ENCODE peak calls at places on chromosome 12, in four cellular contexts. N, H, G and P are unnamed samples.

GRCh38 chr12:8907513-8907912 is 6.8 kb upstream of the PHC1 start:
- DNase-seq in N (no peak), H (no peak), G (no peak), P (no peak)

GRCh38 chr12:89663577-89664357 is 44.9 kb downstream of the ATP2B1 start:
- DNase-seq in N (no peak), H (no peak), G (no peak), P (no peak)

GRCh38 chr12:65779091-65779642 is 45.1 kb upstream of the HMGA2 start:
- DNase-seq in N (no peak), H (no peak), G (no peak), P (no peak)

GRCh38 chr12:8108808-8109398 is 14.5 kb upstream of the CLEC4A start:
- DNase-seq in N (peak), H (peak), G (peak), P (peak)

GRCh38 chr12:59182191-59182590 is 261.9 kb upstream of the LRIG3 start:
- DNase-seq in N (no peak), H (no peak), G (no peak), P (no peak)

GRCh38 chr12:18158774-18159557 is 69.0 kb upstream of the RERGL start:
- DNase-seq in N (no peak), H (no peak), G (no peak), P (no peak)

GRCh38 chr12:102478416-102479098 is 1.8 kb downstream of the IGF1 start:
- DNase-seq in N (no peak), H (no peak), G (no peak), P (no peak)

GRCh38 chr12:100201604-100202423 is 1.2 kb downstream of the ACTR6 start:
- DNase-seq in N (no peak), H (no peak), G (no peak), P (no peak)

GRCh38 chr12:109698820-109699219 is 14.8 kb upstream of the FAM222A start:
- DNase-seq in N (no peak), H (no peak), G (no peak), P (no peak)

GRCh38 chr12:114668905-114669304 is 15.1 kb downstream of the TBX3 start:
- DNase-seq in N (no peak), H (no peak), G (no peak), P (no peak)

GRCh38 chr12:6468283-6468575 is 2.2 kb downstream of the VAMP1 start:
- DNase-seq in N (no peak), H (no peak), G (no peak), P (no peak)

GRCh38 chr12:80862606-80863005 is 75.1 kb downstream of the LIN7A start:
- DNase-seq in N (no peak), H (no peak), G (no peak), P (no peak)

GRCh38 chr12:57852620-57853509 is 6.3 kb upstream of the CTDSP2 start:
- DNase-seq in N (peak), H (no peak), G (peak), P (no peak)
- TF ChIP-seq CTCF in N (no peak), H (no peak), G (peak), P (no peak)

GRCh38 chr12:24537241-24537860 is 411.6 kb downstream of the BCAT1 start:
- DNase-seq in N (no peak), H (no peak), G (no peak), P (no peak)

GRCh38 chr12:24539646-24540045 is 409.3 kb downstream of the BCAT1 start:
- DNase-seq in N (no peak), H (no peak), G (no peak), P (no peak)

GRCh38 chr12:24533953-24534352 is 414.9 kb downstream of the BCAT1 start:
- DNase-seq in N (no peak), H (no peak), G (no peak), P (no peak)

GRCh38 chr12:24534632-24535031 is 414.3 kb downstream of the BCAT1 start:
- DNase-seq in N (no peak), H (no peak), G (peak), P (no peak)

DNA sequence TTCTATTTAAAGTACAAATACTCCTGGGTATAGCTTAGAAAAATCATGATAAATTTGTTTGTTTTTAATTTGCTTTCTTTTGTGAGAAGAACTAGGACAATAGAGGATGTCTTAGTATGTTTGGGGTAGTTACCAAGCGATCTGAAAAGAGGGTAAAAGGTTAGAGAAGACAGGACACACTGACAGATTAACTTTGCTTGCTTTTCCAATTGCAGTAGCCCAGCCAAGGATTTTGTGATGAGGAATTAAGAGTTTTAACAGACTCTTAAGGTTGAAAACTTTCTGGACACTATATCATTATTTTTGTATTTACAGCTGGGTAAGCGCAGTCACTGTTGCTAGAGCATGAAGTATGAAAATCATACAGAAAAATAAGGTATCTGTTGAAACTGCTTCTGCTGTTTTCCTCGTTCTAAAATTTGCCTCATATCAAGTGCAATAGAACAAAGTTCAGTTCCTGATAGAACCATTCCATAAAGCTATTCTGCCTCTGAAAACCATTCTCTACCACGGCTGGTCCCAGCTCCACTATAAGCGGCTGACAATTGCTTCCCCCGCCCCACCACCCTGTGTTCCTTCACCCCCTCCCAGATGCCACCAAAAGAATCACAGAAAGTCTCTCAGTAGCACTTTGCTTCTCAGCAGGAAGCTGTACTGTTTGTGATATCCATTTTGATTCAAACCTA is 413.4 kb downstream of the BCAT1 start:
- DNase-seq in N (no peak), H (no peak), G (no peak), P (no peak)
- TF ChIP-seq CTCF in N (no peak), H (no peak), G (no peak), P (no peak)

DNA sequence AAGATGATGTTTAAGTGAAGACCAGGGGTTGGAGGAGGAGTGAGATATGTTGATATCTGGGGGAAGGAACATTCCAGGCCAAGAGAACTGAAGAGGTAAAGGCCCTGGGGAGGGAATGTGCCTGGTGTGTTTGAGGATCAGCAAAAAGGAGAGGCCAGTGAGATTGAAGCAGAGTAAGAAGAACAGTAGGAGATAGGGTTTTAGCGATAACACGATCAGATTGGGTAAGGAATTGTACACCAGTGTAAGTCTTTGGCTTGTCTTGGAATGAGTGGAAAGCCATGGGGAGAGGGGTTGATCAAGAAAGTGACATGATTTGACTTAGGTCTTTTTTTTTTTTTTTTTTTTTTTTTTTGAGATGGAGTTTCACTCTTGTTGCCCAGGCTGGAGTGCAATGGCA is 4.8 kb downstream of the TROAP start:
- DNase-seq in N (no peak), H (no peak), G (no peak), P (no peak)
- TF ChIP-seq CTCF in N (no peak), H (no peak), G (no peak), P (no peak)

DNA sequence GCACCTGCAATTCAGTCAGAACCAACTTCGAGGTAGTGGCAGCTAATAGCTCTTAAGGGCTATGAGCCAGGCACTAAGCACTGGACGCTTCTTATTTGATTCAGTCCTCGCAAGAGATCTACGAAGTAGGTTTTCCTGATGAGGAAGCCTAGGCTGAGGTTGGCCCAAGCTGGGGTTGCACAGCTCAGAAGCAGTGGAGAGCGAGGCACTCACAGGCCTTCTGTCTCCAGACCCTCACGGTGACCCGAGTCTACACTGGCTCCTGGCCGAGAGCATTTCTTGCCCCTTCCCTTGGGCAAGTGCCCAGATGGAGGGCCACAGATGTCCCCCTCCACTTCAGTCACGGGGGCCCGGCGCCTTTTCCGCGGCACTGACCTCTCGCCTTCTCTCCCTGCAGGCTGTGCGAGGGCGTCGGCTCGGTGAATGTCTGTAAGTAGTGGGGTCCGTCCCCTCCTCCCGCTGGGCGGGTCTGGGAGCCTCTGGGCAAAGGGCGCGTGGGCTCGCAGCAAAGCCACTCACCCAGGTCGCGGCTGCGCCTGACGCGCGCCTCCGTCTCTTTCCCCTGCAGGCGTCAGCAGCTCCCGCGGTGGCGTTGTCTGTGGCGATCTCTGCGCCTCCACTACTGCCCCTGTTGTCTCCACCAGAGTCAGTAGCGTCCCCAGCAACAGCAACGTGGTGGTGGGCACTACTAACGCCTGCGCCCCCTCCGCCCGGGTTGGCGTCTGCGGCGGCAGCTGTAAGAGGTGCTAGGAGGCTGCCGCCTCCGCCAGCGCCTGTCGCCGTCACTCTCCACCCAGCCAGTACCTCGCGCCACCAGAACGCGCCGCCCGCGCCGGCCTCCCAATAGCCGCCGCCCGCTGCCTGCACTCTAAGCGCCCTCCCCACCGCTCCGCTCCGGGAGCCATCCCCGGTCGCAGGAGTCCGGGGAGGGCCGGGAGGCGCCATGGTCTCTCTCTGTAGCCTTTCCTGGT is 13.1 kb downstream of the KRT83 start:
- DNase-seq in N (no peak), H (peak), G (peak), P (no peak)
- TF ChIP-seq CTCF in N (peak), H (peak), G (peak), P (peak)

GRCh38 chr12:67430708-67431335 is 161.7 kb downstream of the CAND1 start:
- DNase-seq in N (no peak), H (no peak), G (peak), P (no peak)
- TF ChIP-seq CTCF in N (no peak), H (no peak), G (peak), P (peak)

GRCh38 chr12:56601503-56601902 is 28.6 kb downstream of the BAZ2A start:
- DNase-seq in N (no peak), H (no peak), G (peak), P (no peak)
- TF ChIP-seq CTCF in N (no peak), H (no peak), G (no peak), P (no peak)

DNA sequence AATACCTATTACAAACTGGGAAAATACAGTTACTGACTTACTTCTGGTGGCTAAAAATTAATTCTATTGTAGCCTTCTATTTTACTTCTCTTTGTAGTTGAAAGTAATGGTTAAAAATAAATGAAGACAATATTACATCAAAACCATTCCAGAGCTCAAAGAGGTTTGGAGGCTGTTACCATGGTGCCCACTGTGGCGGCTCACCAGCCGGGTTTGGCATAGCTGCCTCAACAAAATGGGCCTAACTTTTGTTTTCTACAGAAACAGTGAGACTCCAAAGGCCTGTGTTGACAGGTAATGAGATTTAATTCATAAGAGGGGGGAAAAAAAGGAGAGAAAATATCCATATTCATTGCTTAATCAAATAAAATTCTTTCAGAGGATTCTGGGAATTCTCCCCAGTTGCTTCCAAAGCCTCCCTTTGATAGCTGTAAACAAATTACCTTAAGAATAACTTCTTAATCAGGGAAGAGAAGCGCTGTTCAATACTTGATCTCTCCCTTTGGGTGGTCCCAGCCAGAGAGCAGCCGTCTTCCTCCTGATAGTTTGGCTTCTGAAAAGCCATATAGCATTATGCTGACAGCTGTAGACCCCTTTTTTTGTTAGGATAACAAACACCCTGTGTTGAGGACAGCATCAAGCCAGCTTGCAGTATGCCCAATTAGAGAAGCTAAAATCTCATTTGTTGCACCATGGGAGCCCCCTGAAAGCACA is 266.8 kb downstream of the NEDD1 start:
- DNase-seq in N (no peak), H (no peak), G (no peak), P (no peak)
- TF ChIP-seq CTCF in N (no peak), H (no peak), G (no peak), P (no peak)

DNA sequence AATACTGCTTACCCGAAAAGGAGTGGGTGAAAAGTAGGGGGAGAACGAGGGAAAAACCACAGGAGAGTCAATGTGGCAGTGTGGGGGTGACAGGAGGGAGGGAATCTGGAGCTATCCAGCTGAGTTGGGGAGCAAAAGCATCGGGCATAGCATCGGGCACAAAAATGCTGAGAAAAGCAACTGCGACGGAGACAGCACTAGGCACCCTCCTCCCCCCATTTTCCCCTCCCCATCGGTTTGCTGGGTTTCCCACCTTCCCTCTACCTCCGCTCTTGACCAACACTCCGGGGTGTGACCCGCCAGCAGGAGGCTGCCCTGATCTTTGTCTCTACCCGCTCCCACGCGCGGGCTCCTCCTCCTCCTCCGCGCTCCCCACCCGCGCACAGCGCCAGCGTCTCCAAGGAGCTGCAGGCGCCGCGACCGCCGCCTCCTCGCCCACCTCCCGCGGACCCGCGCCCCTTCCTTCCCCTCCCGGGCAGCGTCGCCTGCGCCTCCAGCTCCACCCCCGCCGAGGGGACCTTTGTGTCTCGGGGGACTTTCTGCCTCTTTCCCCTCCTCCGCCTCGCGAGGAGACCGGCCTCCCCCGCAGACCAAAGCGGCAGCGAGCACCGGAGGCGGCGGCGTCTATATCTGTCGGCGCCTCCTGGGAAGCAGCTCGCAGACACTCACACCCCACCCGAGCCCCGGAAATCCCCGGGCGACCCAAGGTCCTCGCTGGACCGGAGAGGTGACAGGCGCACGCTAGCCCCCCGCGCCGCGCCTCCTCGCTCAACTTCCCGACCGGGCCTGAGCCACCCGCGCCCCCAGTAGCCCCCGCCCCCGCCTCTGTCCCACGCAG is 939 bp downstream of the CDK17 start:
- DNase-seq in N (peak), H (peak), G (peak), P (peak)
- TF ChIP-seq CTCF in N (no peak), H (peak), G (peak), P (peak)